ENCODE peak calls at places on chromosomes 3 and 15, in five cellular contexts. E is stimulated activated CD4-positive, alpha-beta T cell treated with anti-CD3 and anti-CD28 coated beads, Interleukin-1b, Interleukin-23, amount 100 ng/mL, for 4 hours; X is Calu3; N is A549; P is ACHN. U is an unnamed sample.

GRCh38 chr15:93158104-93158503 is 69.1 kb upstream of the RGMA start:
- DNase-seq in E (no peak), X (no peak), N (no peak), P (no peak), U (no peak)

GRCh38 chr3:158642474-158643210 is 1.7 kb upstream of the GFM1 start:
- DNase-seq in E (no peak), X (no peak), N (no peak), P (no peak), U (no peak)

GRCh38 chr3:59327324-59327939 is 277.6 kb upstream of the CFAP20DC start:
- DNase-seq in E (no peak), X (no peak), N (no peak), P (peak), U (no peak)

GRCh38 chr3:184386047-184386806 is 6.4 kb downstream of the CHRD start:
- DNase-seq in E (no peak), X (no peak), N (no peak), P (no peak), U (no peak)

GRCh38 chr3:19573644-19574043 is 360.4 kb downstream of the EFHB start:
- DNase-seq in E (no peak), X (no peak), N (no peak), P (no peak), U (no peak)

GRCh38 chr3:158771577-158771976 is 30.3 kb upstream of the MFSD1 start:
- DNase-seq in E (no peak), X (peak), N (no peak), P (no peak), U (no peak)

GRCh38 chr3:4099607-4100006 is 203.6 kb upstream of the SETMAR start:
- DNase-seq in E (no peak), X (no peak), N (no peak), P (no peak), U (no peak)

GRCh38 chr3:125058529-125058928 is 2.7 kb upstream of the HEG1 start:
- DNase-seq in E (no peak), X (no peak), N (no peak), P (no peak), U (no peak)

GRCh38 chr15:71743861-71744382 is 66.4 kb upstream of the NR2E3 start:
- DNase-seq in E (peak), X (peak), N (no peak), P (peak), U (peak)

GRCh38 chr15:85761635-85762034 is 33.1 kb downstream of the KLHL25 start:
- DNase-seq in E (no peak), X (no peak), N (no peak), P (no peak), U (no peak)

GRCh38 chr3:110680365-110680909 is 391.2 kb upstream of the NECTIN3 start:
- DNase-seq in E (no peak), X (no peak), N (no peak), P (no peak), U (no peak)

GRCh38 chr3:197426161-197426566 is 127.8 kb upstream of the DLG1 start:
- DNase-seq in E (no peak), X (no peak), N (no peak), P (no peak), U (no peak)

GRCh38 chr3:23876901-23877300 is 39.9 kb downstream of the NKIRAS1 start:
- DNase-seq in E (no peak), X (no peak), N (no peak), P (no peak), U (no peak)

GRCh38 chr3:15844889-15845288 is 47.1 kb upstream of the ANKRD28 start:
- DNase-seq in E (no peak), X (no peak), N (no peak), P (no peak), U (no peak)

GRCh38 chr15:56042982-56043980 is 49.9 kb upstream of the NEDD4 start:
- DNase-seq in E (peak), X (no peak), N (no peak), P (peak), U (no peak)

GRCh38 chr3:97793415-97794019 is 28.3 kb upstream of the CRYBG3 start:
- DNase-seq in E (peak), X (peak), N (peak), P (peak), U (no peak)

GRCh38 chr3:139509631-139510030 is 29.9 kb downstream of the RBP1 start:
- DNase-seq in E (no peak), X (no peak), N (no peak), P (no peak), U (no peak)

GRCh38 chr3:63847718-63848450 is 15.7 kb downstream of the THOC7 start:
- DNase-seq in E (no peak), X (peak), N (no peak), P (no peak), U (no peak)

GRCh38 chr3:48038971-48039481 is 22.8 kb upstream of the MAP4 start:
- DNase-seq in E (no peak), X (no peak), N (no peak), P (no peak), U (peak)

GRCh38 chr3:132695422-132695821 is 26.8 kb downstream of the NPHP3 start:
- DNase-seq in E (no peak), X (no peak), N (no peak), P (no peak), U (no peak)

GRCh38 chr3:196202516-196202970 is 8.7 kb downstream of the ZDHHC19 start:
- DNase-seq in E (no peak), X (no peak), N (no peak), P (no peak), U (no peak)

GRCh38 chr3:6753536-6753935 is 107.4 kb upstream of the GRM7 start:
- DNase-seq in E (no peak), X (no peak), N (no peak), P (no peak), U (no peak)

GRCh38 chr3:50417637-50418033 is 58.3 kb upstream of the TMEM115 start:
- DNase-seq in E (no peak), X (no peak), N (no peak), P (no peak), U (no peak)

GRCh38 chr3:14453841-14454630 is 51.6 kb downstream of the SLC6A6 start:
- DNase-seq in E (no peak), X (no peak), N (no peak), P (no peak), U (no peak)

GRCh38 chr3:61996351-61996750 is 377.0 kb downstream of the FEZF2 start:
- DNase-seq in E (no peak), X (no peak), N (no peak), P (no peak), U (no peak)

GRCh38 chr3:167507954-167508353 is 34.1 kb upstream of the SERPINI2 start:
- DNase-seq in E (no peak), X (no peak), N (no peak), P (no peak), U (no peak)

GRCh38 chr3:44186712-44187111 is 55.0 kb upstream of the TOPAZ1 start:
- DNase-seq in E (no peak), X (no peak), N (no peak), P (no peak), U (no peak)

GRCh38 chr3:47016934-47017435 is 37.5 kb downstream of the NBEAL2 start:
- DNase-seq in E (no peak), X (no peak), N (no peak), P (peak), U (peak)

GRCh38 chr3:26449996-26450395 is 172.6 kb upstream of the LRRC3B start:
- DNase-seq in E (no peak), X (no peak), N (no peak), P (no peak), U (no peak)

GRCh38 chr3:14486460-14486859 is 53.7 kb downstream of the GRIP2 start:
- DNase-seq in E (no peak), X (no peak), N (no peak), P (no peak), U (no peak)

GRCh38 chr3:113405180-113405579 is 36.1 kb downstream of the CFAP44 start:
- DNase-seq in E (no peak), X (no peak), N (no peak), P (no peak), U (no peak)

GRCh38 chr15:73344051-73344450 is 24.7 kb downstream of the HCN4 start:
- DNase-seq in E (no peak), X (no peak), N (no peak), P (no peak), U (no peak)

GRCh38 chr3:164620956-164621355 is 457.3 kb downstream of the SI start:
- DNase-seq in E (no peak), X (no peak), N (no peak), P (no peak), U (no peak)

GRCh38 chr3:100316656-100317069 is 17.9 kb upstream of the NIT2 start:
- DNase-seq in E (peak), X (peak), N (peak), P (peak), U (no peak)

GRCh38 chr3:190032924-190033323 is 87.8 kb downstream of the P3H2 start:
- DNase-seq in E (no peak), X (no peak), N (no peak), P (no peak), U (no peak)

GRCh38 chr3:44421280-44421679 is 56.2 kb downstream of the ZNF445 start:
- DNase-seq in E (no peak), X (no peak), N (no peak), P (no peak), U (no peak)

GRCh38 chr3:71243230-71243629 is 340.3 kb downstream of the FOXP1 start:
- DNase-seq in E (no peak), X (no peak), N (no peak), P (no peak), U (no peak)

GRCh38 chr3:153293222-153293621 is 131.2 kb downstream of the RAP2B start:
- DNase-seq in E (no peak), X (no peak), N (no peak), P (no peak), U (no peak)

U was measured in T1000.